ENCODE peak calls at places on chromosomes 2 and 18, in six cellular contexts. N is HCT116, U is K562, D is A549, P is SK-N-SH, W is endothelial cell of umbilical vein. X is an unnamed sample.

GRCh38 chr2:226874749-226875148 is 38.9 kb downstream of the RHBDD1 start:
- DNase-seq in P (no peak), W (no peak), U (no peak), N (no peak), D (no peak), X (no peak)

GRCh38 chr2:15316370-15316814 is 244.7 kb downstream of the NBAS start:
- DNase-seq in P (no peak), U (no peak), D (no peak), N (no peak), W (no peak), X (no peak)

GRCh38 chr2:208927867-208928266 is 496.0 kb upstream of the MAP2 start:
- DNase-seq in D (no peak), P (no peak), U (no peak), W (no peak), N (no peak), X (no peak)

GRCh38 chr2:191478754-191479679 is 198.9 kb upstream of the NABP1 start:
- DNase-seq in D (no peak), U (no peak), W (peak; percentile 66), N (no peak), P (peak; percentile 71), X (no peak)

GRCh38 chr2:105328281-105329196 is 996 bp downstream of the TGFBRAP1 start:
- DNase-seq in U (no peak), N (no peak), P (no peak), W (peak; percentile 90), D (no peak), X (peak; percentile 52)

GRCh38 chr2:54454548-54454921 is 1.6 kb upstream of the SPTBN1 start:
- DNase-seq in W (no peak), D (no peak), P (no peak), U (no peak), N (no peak), X (no peak)

GRCh38 chr2:215713393-215713792 is 277.5 kb upstream of the FN1 start:
- DNase-seq in P (no peak), U (no peak), N (no peak), W (peak; percentile 33), D (no peak), X (no peak)

GRCh38 chr2:188414869-188415753 is 123.4 kb downstream of the GULP1 start:
- DNase-seq in U (no peak), D (no peak), W (no peak), N (no peak), P (no peak), X (no peak)

GRCh38 chr2:60706021-60706420 is 50.0 kb upstream of the PAPOLG start:
- DNase-seq in D (no peak), W (no peak), N (no peak), U (no peak), P (no peak), X (no peak)

GRCh38 chr2:212935749-212936148 is 215.7 kb downstream of the IKZF2 start:
- DNase-seq in W (no peak), U (no peak), P (no peak), D (no peak), N (no peak), X (no peak)

GRCh38 chr2:79721966-79722365 is 209.1 kb downstream of the CTNNA2 start:
- DNase-seq in U (no peak), W (no peak), N (no peak), P (no peak), D (no peak), X (no peak)

GRCh38 chr18:3427944-3428343 is 22.0 kb upstream of the TGIF1 start:
- DNase-seq in P (no peak), N (no peak), D (no peak), W (no peak), U (no peak), X (no peak)

GRCh38 chr2:24176326-24176725 is 1.5 kb downstream of the FAM228A start:
- DNase-seq in W (no peak), P (no peak), N (no peak), U (no peak), D (no peak), X (no peak)

GRCh38 chr2:221465776-221466175 is 106.3 kb downstream of the EPHA4 start:
- DNase-seq in U (no peak), P (no peak), D (no peak), N (no peak), W (no peak), X (peak; percentile 21)

GRCh38 chr2:180247658-180248057 is 240.6 kb upstream of the CWC22 start:
- DNase-seq in U (no peak), P (no peak), W (no peak), N (no peak), D (no peak), X (no peak)

GRCh38 chr2:8533923-8534322 is 147.9 kb upstream of the ID2 start:
- DNase-seq in U (no peak), W (no peak), D (no peak), P (no peak), N (no peak), X (no peak)

GRCh38 chr2:28539095-28539494 is 43.2 kb downstream of the PLB1 start:
- DNase-seq in W (peak; percentile 36), P (no peak), U (no peak), N (no peak), D (no peak), X (no peak)

GRCh38 chr2:182077451-182078142 is 91.9 kb downstream of the PPP1R1C start:
- DNase-seq in D (peak; percentile 10), P (peak; percentile 28), W (peak; percentile 84), U (no peak), N (peak; percentile 81), X (peak; percentile 76)

GRCh38 chr2:14907014-14907612 is 274.6 kb downstream of the LRATD1 start:
- DNase-seq in P (no peak), U (no peak), W (no peak), D (peak; percentile 3), N (no peak), X (peak; percentile 78)

GRCh38 chr2:8496617-8497016 is 185.2 kb upstream of the ID2 start:
- DNase-seq in D (no peak), W (no peak), U (no peak), P (no peak), N (no peak), X (no peak)

GRCh38 chr18:61651880-61652268 is 240.9 kb downstream of the RNF152 start:
- DNase-seq in D (no peak), P (no peak), W (no peak), U (no peak), N (no peak), X (no peak)

DNA sequence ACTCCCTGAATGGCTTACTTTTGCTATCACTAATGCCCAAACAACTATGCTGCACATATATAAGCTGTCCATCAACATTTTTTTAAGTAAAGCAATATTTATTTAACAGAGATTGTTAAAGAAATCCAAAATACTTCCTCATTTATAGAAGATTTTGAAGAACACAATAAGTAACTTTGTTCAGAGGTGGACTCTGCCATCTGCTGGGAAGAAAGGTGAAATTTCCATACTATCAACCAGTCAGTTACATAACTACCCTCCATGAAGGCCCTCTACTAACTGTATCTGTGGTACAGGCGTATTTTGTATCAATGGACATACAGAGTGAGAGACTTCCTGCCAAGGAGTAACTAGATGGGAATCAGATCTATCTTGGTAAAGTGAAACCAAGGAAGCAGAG is 106.0 kb downstream of the DTNB start:
- DNase-seq in P (peak; percentile 55), U (no peak), D (peak; percentile 40), N (peak; percentile 10), W (peak; percentile 67), X (peak; percentile 75)
- TF ChIP-seq CTCF in P (peak; percentile 78), U (peak; percentile 11), D (peak; percentile 82), N (peak; percentile 52), W (peak; percentile 31), X (peak; percentile 39)

GRCh38 chr2:108534577-108535379 is 508 bp downstream of the LIMS1 start:
- DNase-seq in W (peak; percentile 75), D (peak; percentile 32), U (no peak), N (no peak), P (no peak), X (peak; percentile 71)

GRCh38 chr2:108536911-108537310 is 2.6 kb downstream of the LIMS1 start:
- DNase-seq in N (no peak), P (no peak), W (no peak), D (no peak), U (no peak), X (no peak)

GRCh38 chr2:108538000-108538625 is 3.8 kb downstream of the LIMS1 start:
- DNase-seq in D (no peak), U (no peak), P (no peak), W (no peak), N (no peak), X (no peak)

GRCh38 chr2:108535380-108535677 is 1.1 kb downstream of the LIMS1 start:
- DNase-seq in P (no peak), U (no peak), N (no peak), W (no peak), D (no peak), X (peak; percentile 39)

DNA sequence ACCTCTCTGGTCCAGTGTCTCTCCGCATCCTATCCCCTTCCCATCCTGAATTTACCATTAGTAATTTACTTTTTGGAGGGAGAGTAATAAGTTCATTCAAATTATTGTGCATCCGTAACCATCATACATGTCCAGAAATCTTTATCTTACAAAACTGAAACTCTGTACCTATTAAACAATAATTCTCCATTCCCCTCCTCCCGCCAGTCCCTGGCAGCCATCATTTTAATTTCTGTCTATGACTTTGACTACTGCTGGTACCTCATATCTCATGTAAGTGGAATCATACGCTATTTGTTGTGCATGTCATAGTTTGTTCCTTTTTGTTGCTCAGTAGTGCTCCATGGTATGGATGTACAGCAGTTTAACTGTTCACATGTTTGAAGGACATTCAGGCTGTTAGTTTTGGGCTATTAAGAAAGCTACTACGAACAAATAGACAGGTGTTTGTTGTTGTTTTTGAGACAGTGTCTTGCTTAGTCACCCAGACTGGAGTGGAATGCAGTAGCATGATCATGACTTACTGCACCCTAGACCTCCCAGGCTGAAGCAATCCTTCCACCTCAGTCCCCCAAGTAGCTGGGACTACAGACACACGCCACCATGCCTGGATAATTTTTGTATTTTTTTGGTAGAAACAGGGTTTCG is 2.0 kb downstream of the LIMS1 start:
- DNase-seq in P (no peak), W (no peak), U (no peak), D (no peak), N (no peak), X (peak; percentile 25)
- H3K4me3 ChIP-seq in P (peak overlapping the region; percentile 87), W (peak overlapping the region; percentile 84), U (peak overlapping the region; percentile 86), D (no peak overlapping the region), N (no peak overlapping the region), X (peak overlapping the region; percentile 93)

DNA sequence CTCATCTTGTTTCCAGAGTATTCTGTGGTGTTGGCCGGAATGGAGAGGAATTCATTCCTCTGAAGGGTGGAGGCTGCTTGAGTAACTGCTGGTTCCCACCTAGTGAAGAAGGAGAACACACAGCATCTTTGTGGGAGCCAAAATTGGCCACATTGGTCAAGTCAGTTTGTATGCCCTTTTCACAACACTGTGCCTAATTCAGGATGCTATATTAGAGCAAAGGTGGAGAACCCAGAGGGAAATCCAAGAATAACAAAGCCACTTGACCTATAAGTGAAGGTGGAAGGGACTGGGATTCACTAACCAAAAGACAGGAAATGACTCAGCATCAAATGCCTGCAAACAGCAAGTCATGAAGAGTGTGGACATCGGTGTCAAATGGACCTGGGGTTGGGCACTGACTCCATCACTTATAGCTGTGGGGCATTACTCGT is 27.3 kb upstream of the MLPH start:
- DNase-seq in D (no peak), N (no peak), P (no peak), W (peak; percentile 51), U (no peak), X (no peak)
- TF ChIP-seq MAX in D (no peak), N (no peak), P (peak; percentile 23), W (no peak), U (no peak), X (no peak)

DNA sequence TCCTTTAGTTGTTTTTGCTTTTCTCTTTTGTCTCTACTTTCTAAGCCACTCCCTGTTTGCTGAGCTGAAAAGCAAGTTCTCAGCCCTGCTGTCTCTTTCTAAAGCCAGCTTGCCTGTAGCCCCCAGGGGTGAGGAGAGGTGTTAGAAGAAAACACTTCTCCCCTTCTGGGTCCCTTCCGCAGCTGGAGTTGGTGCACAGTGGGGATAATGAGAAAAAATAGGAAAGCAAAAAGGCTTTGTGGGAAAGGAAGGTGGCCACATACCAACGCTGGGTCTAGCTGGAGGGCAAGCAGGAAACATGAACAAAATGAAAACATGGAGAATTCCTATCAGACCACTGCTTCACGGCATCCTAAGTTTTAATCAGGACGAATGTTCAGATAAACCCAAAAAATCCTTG is 15.5 kb upstream of the SLC20A1 start:
- DNase-seq in U (no peak), N (no peak), D (no peak), W (peak; percentile 62), P (no peak), X (no peak)
- TF ChIP-seq CTCF in U (no peak), N (no peak), D (no peak), W (no peak), P (no peak), X (no peak)